ENCODE peak calls at places on chromosomes 1 and 21, in ten cellular contexts. C is amniotic stem cell; F is endothelial cell; T is brain pericyte; U is activated CD4-positive, alpha-beta memory T cell treated with anti-CD3 and anti-CD28 coated beads, Interleukin-2, amount 10 ng/mL, durations not matched to agents 7 days and 5 days; R is tibial nerve; B is iPS DF 19.7; O is T1000; E is HFF-Myc; L is T-helper 1 cell. S is an unnamed sample.

GRCh38 chr1:235682216-235682615 is 32.6 kb upstream of the GNG4 start:
- DNase-seq in C (no peak), F (no peak), T (no peak), U (no peak), R (no peak), B (no peak), O (no peak), E (no peak), L (no peak), S (no peak)

GRCh38 chr1:161080391-161081150 is 8.8 kb downstream of the NECTIN4 start:
- DNase-seq in C (no peak), F (no peak), T (no peak), U (no peak), R (no peak), B (no peak), O (no peak), E (no peak), L (no peak), S (no peak)

GRCh38 chr1:68291763-68292384 is 59.6 kb upstream of the WLS start:
- DNase-seq in C (no peak), F (no peak), T (no peak), U (no peak), R (no peak), B (no peak), O (no peak), E (no peak), L (no peak), S (no peak)

GRCh38 chr1:97898948-97899347 is 21.9 kb downstream of the DPYD start:
- DNase-seq in C (no peak), F (no peak), T (no peak), U (no peak), R (no peak), B (no peak), O (no peak), E (no peak), L (no peak), S (no peak)

GRCh38 chr1:210535796-210536195 is 207.1 kb downstream of the HHAT start:
- DNase-seq in C (no peak), F (no peak), T (no peak), U (no peak), R (no peak), B (no peak), O (no peak), E (no peak), L (no peak), S (no peak)

GRCh38 chr1:1374068-1374860 is 743 bp downstream of the AURKAIP1 start:
- DNase-seq in C (no peak), F (no peak), T (no peak), U (no peak), R (no peak), B (no peak), O (no peak), E (no peak), L (no peak), S (no peak)

GRCh38 chr1:159828916-159829634 is 2.4 kb downstream of the SLAMF8 start:
- DNase-seq in C (no peak), F (peak), T (no peak), U (no peak), R (peak), B (no peak), O (no peak), E (no peak), L (no peak), S (peak)

GRCh38 chr1:162069334-162070093 is at the start of gene NOS1AP:
- DNase-seq in C (peak), F (peak), T (no peak), U (peak), R (peak), B (no peak), O (peak), E (no peak), L (peak), S (no peak)

GRCh38 chr1:43563779-43564616 is 33.3 kb downstream of the PTPRF start:
- DNase-seq in C (no peak), F (no peak), T (no peak), U (no peak), R (no peak), B (no peak), O (no peak), E (no peak), L (no peak), S (no peak)

GRCh38 chr1:224182057-224182865 is 779 bp upstream of the DEGS1 start:
- DNase-seq in C (no peak), F (no peak), T (no peak), U (peak), R (no peak), B (no peak), O (no peak), E (no peak), L (peak), S (no peak)

GRCh38 chr1:46008585-46008984 is 123.8 kb downstream of the PIK3R3 start:
- DNase-seq in C (no peak), F (no peak), T (no peak), U (no peak), R (no peak), B (no peak), O (no peak), E (no peak), L (no peak), S (no peak)

GRCh38 chr1:61287734-61288133 is 205.4 kb downstream of the NFIA start:
- DNase-seq in C (no peak), F (no peak), T (peak), U (no peak), R (no peak), B (no peak), O (peak), E (peak), L (no peak), S (no peak)

GRCh38 chr21:40300300-40300699 is 433.1 kb downstream of the PCP4 start:
- DNase-seq in C (no peak), F (no peak), T (no peak), U (no peak), R (no peak), B (no peak), O (no peak), E (no peak), L (no peak), S (no peak)

GRCh38 chr1:24849653-24850295 is 80.3 kb downstream of the RUNX3 start:
- DNase-seq in C (no peak), F (peak), T (no peak), U (peak), R (no peak), B (no peak), O (no peak), E (no peak), L (no peak), S (no peak)

GRCh38 chr21:33734326-33734725 is 92.0 kb downstream of the ITSN1 start:
- DNase-seq in C (no peak), F (no peak), T (no peak), U (no peak), R (no peak), B (no peak), O (no peak), E (no peak), L (no peak), S (no peak)

GRCh38 chr1:41368801-41369200 is 7.6 kb downstream of the FOXO6 start:
- DNase-seq in C (no peak), F (no peak), T (no peak), U (no peak), R (no peak), B (no peak), O (no peak), E (no peak), L (no peak), S (no peak)

GRCh38 chr1:53143527-53143926 is 1.1 kb upstream of the SLC1A7 start:
- DNase-seq in C (no peak), F (no peak), T (no peak), U (no peak), R (no peak), B (no peak), O (no peak), E (no peak), L (no peak), S (no peak)

GRCh38 chr1:62688687-62689085 is 500 bp upstream of the DOCK7 start:
- DNase-seq in C (no peak), F (no peak), T (no peak), U (no peak), R (no peak), B (no peak), O (no peak), E (no peak), L (no peak), S (no peak)

GRCh38 chr1:198901280-198901679 is 262.4 kb downstream of the PTPRC start:
- DNase-seq in C (no peak), F (no peak), T (no peak), U (no peak), R (no peak), B (no peak), O (no peak), E (no peak), L (no peak), S (no peak)

GRCh38 chr1:33468559-33468958 is 3.9 kb upstream of the ZSCAN20 start:
- DNase-seq in C (no peak), F (no peak), T (no peak), U (no peak), R (no peak), B (no peak), O (no peak), E (no peak), L (no peak), S (no peak)

GRCh38 chr21:42454791-42455190 is 41.2 kb downstream of the RSPH1 start:
- DNase-seq in C (no peak), F (no peak), T (no peak), U (no peak), R (no peak), B (no peak), O (no peak), E (no peak), L (no peak), S (no peak)

GRCh38 chr1:100390507-100390906 is 38.2 kb downstream of the CDC14A start:
- DNase-seq in C (no peak), F (no peak), T (no peak), U (no peak), R (no peak), B (no peak), O (no peak), E (no peak), L (no peak), S (no peak)

GRCh38 chr1:46137901-46138300 is 5.5 kb upstream of the PIK3R3 start:
- DNase-seq in C (no peak), F (no peak), T (peak), U (no peak), R (no peak), B (no peak), O (no peak), E (no peak), L (no peak), S (no peak)

GRCh38 chr1:211632808-211633522 is 42.5 kb downstream of the NEK2 start:
- DNase-seq in C (no peak), F (no peak), T (no peak), U (no peak), R (no peak), B (no peak), O (peak), E (no peak), L (no peak), S (no peak)

GRCh38 chr1:223835754-223836153 is 10.0 kb downstream of the TP53BP2 start:
- DNase-seq in C (no peak), F (no peak), T (no peak), U (no peak), R (no peak), B (no peak), O (no peak), E (no peak), L (no peak), S (no peak)

GRCh38 chr21:45228171-45228641 is 59.5 kb downstream of the POFUT2 start:
- DNase-seq in C (peak), F (no peak), T (peak), U (peak), R (peak), B (no peak), O (peak), E (peak), L (peak), S (no peak)

GRCh38 chr1:22903113-22903512 is 69.6 kb downstream of the LACTBL1 start:
- DNase-seq in C (no peak), F (no peak), T (no peak), U (no peak), R (no peak), B (no peak), O (no peak), E (no peak), L (no peak), S (no peak)

S was measured in iPS DF 6.9.